ENCODE peak calls at places on chromosomes 6 and 20, in five cellular contexts. One of them, this sample, is unnamed.

GRCh38 chr6:75115501-75115900 is 90.4 kb downstream of the COL12A1 start:
- DNase-seq in natural killer cell: no peak
- DNase-seq in neural crest cell: no peak
- DNase-seq in mucosa of descending colon: no peak
- DNase-seq in stomach: no peak
- DNase-seq in this sample: no peak

GRCh38 chr6:47310131-47310480 is 401 bp upstream of the TNFRSF21 start:
- DNase-seq in mucosa of descending colon: no peak
- DNase-seq in natural killer cell: no peak
- DNase-seq in neural crest cell: no peak
- DNase-seq in stomach: no peak
- DNase-seq in this sample: no peak

GRCh38 chr6:129766959-129767728 is 57.2 kb upstream of the ARHGAP18 start:
- DNase-seq in neural crest cell: peak; percentile 33
- DNase-seq in stomach: peak; percentile 30
- DNase-seq in mucosa of descending colon: no peak
- DNase-seq in natural killer cell: peak; percentile 38
- DNase-seq in this sample: peak; percentile 72

GRCh38 chr20:31570735-31571617 is 34.1 kb upstream of the ID1 start:
- DNase-seq in natural killer cell: no peak
- DNase-seq in neural crest cell: no peak
- DNase-seq in stomach: no peak
- DNase-seq in mucosa of descending colon: no peak
- DNase-seq in this sample: no peak

GRCh38 chr6:22361576-22361975 is 64.7 kb upstream of the PRL start:
- DNase-seq in stomach: no peak
- DNase-seq in natural killer cell: no peak
- DNase-seq in mucosa of descending colon: no peak
- DNase-seq in neural crest cell: no peak
- DNase-seq in this sample: no peak

GRCh38 chr6:128456510-128457244 is 63.7 kb downstream of the PTPRK start:
- DNase-seq in stomach: no peak
- DNase-seq in mucosa of descending colon: no peak
- DNase-seq in natural killer cell: no peak
- DNase-seq in neural crest cell: no peak
- DNase-seq in this sample: no peak

GRCh38 chr20:31474097-31474436 is 860 bp downstream of the DEFB124 start:
- DNase-seq in natural killer cell: no peak
- DNase-seq in stomach: no peak
- DNase-seq in neural crest cell: no peak
- DNase-seq in mucosa of descending colon: no peak
- DNase-seq in this sample: no peak

GRCh38 chr6:14857501-14857900 is 388.4 kb upstream of the JARID2 start:
- DNase-seq in mucosa of descending colon: peak; percentile 64
- DNase-seq in neural crest cell: no peak
- DNase-seq in stomach: peak; percentile 33
- DNase-seq in natural killer cell: peak; percentile 88
- DNase-seq in this sample: no peak

GRCh38 chr20:8151371-8151770 is 19.3 kb downstream of the PLCB1 start:
- DNase-seq in neural crest cell: no peak
- DNase-seq in natural killer cell: no peak
- DNase-seq in stomach: no peak
- DNase-seq in mucosa of descending colon: no peak
- DNase-seq in this sample: no peak

GRCh38 chr6:6131492-6132109 is 124.9 kb upstream of the NRN1 start:
- DNase-seq in natural killer cell: no peak
- DNase-seq in mucosa of descending colon: no peak
- DNase-seq in stomach: no peak
- DNase-seq in neural crest cell: no peak
- DNase-seq in this sample: no peak

GRCh38 chr20:23048283-23049200 is 930 bp downstream of the THBD start:
- DNase-seq in natural killer cell: peak; percentile 28
- DNase-seq in neural crest cell: peak; percentile 14
- DNase-seq in stomach: peak; percentile 79
- DNase-seq in mucosa of descending colon: peak; percentile 77
- DNase-seq in this sample: no peak

GRCh38 chr6:116298968-116299367 is 19.2 kb upstream of the TSPYL1 start:
- DNase-seq in natural killer cell: no peak
- DNase-seq in stomach: no peak
- DNase-seq in mucosa of descending colon: no peak
- DNase-seq in neural crest cell: no peak
- DNase-seq in this sample: no peak

GRCh38 chr6:150939399-150939798 is 73.9 kb downstream of the MTHFD1L start:
- DNase-seq in stomach: no peak
- DNase-seq in natural killer cell: no peak
- DNase-seq in neural crest cell: no peak
- DNase-seq in mucosa of descending colon: no peak
- DNase-seq in this sample: no peak

GRCh38 chr6:33116417-33116816 is 40.6 kb downstream of the HLA-DPB1 start:
- DNase-seq in neural crest cell: no peak
- DNase-seq in mucosa of descending colon: no peak
- DNase-seq in natural killer cell: no peak
- DNase-seq in stomach: no peak
- DNase-seq in this sample: no peak

GRCh38 chr6:32883789-32884188 is 29.8 kb downstream of the PSMB9 start:
- DNase-seq in natural killer cell: no peak
- DNase-seq in mucosa of descending colon: no peak
- DNase-seq in neural crest cell: no peak
- DNase-seq in stomach: no peak
- DNase-seq in this sample: no peak

GRCh38 chr6:71420693-71421328 is 132.2 kb downstream of the OGFRL1 start:
- DNase-seq in natural killer cell: no peak
- DNase-seq in stomach: peak; percentile 95
- DNase-seq in neural crest cell: peak; percentile 84
- DNase-seq in mucosa of descending colon: peak; percentile 88
- DNase-seq in this sample: peak; percentile 94

GRCh38 chr6:35544748-35545361 is 32.2 kb upstream of the TULP1 start:
- DNase-seq in neural crest cell: no peak
- DNase-seq in natural killer cell: no peak
- DNase-seq in mucosa of descending colon: no peak
- DNase-seq in stomach: no peak
- DNase-seq in this sample: no peak

GRCh38 chr20:34874094-34874654 is 1.5 kb upstream of the GGT7 start:
- DNase-seq in natural killer cell: no peak
- DNase-seq in mucosa of descending colon: no peak
- DNase-seq in stomach: peak; percentile 86
- DNase-seq in neural crest cell: peak; percentile 75
- DNase-seq in this sample: no peak

GRCh38 chr6:3209114-3210023 is 18.1 kb downstream of the TUBB2B start:
- DNase-seq in neural crest cell: no peak
- DNase-seq in mucosa of descending colon: peak; percentile 58
- DNase-seq in natural killer cell: no peak
- DNase-seq in stomach: peak; percentile 36
- DNase-seq in this sample: no peak

GRCh38 chr6:142819603-142820335 is 125.2 kb downstream of the HIVEP2 start:
- DNase-seq in mucosa of descending colon: no peak
- DNase-seq in natural killer cell: no peak
- DNase-seq in neural crest cell: no peak
- DNase-seq in stomach: no peak
- DNase-seq in this sample: no peak

GRCh38 chr20:20594171-20594530 is 118.3 kb downstream of the RALGAPA2 start:
- DNase-seq in neural crest cell: no peak
- DNase-seq in stomach: no peak
- DNase-seq in mucosa of descending colon: no peak
- DNase-seq in natural killer cell: no peak
- DNase-seq in this sample: no peak

GRCh38 chr6:52284131-52284459 is 447 bp downstream of the MCM3 start:
- DNase-seq in mucosa of descending colon: no peak
- DNase-seq in stomach: no peak
- DNase-seq in neural crest cell: peak; percentile 71
- DNase-seq in natural killer cell: no peak
- DNase-seq in this sample: no peak

GRCh38 chr20:63215101-63216040 is 560 bp downstream of the YTHDF1 start:
- DNase-seq in natural killer cell: no peak
- DNase-seq in neural crest cell: peak; percentile 35
- DNase-seq in stomach: no peak
- DNase-seq in mucosa of descending colon: no peak
- DNase-seq in this sample: no peak

GRCh38 chr6:99241905-99242534 is 107.5 kb downstream of the FAXC start:
- DNase-seq in stomach: peak; percentile 34
- DNase-seq in natural killer cell: no peak
- DNase-seq in mucosa of descending colon: no peak
- DNase-seq in neural crest cell: peak; percentile 31
- DNase-seq in this sample: no peak

GRCh38 chr6:53727748-53728147 is 62.2 kb upstream of the KLHL31 start:
- DNase-seq in mucosa of descending colon: no peak
- DNase-seq in neural crest cell: no peak
- DNase-seq in stomach: no peak
- DNase-seq in natural killer cell: no peak
- DNase-seq in this sample: no peak

GRCh38 chr6:87907521-87907920 is 140.1 kb upstream of the SPACA1 start:
- DNase-seq in neural crest cell: no peak
- DNase-seq in stomach: no peak
- DNase-seq in natural killer cell: no peak
- DNase-seq in mucosa of descending colon: no peak
- DNase-seq in this sample: no peak

GRCh38 chr20:3890410-3890751 is 1.2 kb downstream of the PANK2 start:
- DNase-seq in stomach: no peak
- DNase-seq in neural crest cell: no peak
- DNase-seq in mucosa of descending colon: no peak
- DNase-seq in natural killer cell: no peak
- DNase-seq in this sample: no peak

GRCh38 chr20:62127799-62128198 is 5.5 kb downstream of the LSM14B start:
- DNase-seq in mucosa of descending colon: no peak
- DNase-seq in neural crest cell: no peak
- DNase-seq in stomach: no peak
- DNase-seq in natural killer cell: no peak
- DNase-seq in this sample: no peak

GRCh38 chr6:46677314-46677654 is 10.4 kb upstream of the TDRD6 start:
- DNase-seq in stomach: no peak
- DNase-seq in mucosa of descending colon: no peak
- DNase-seq in neural crest cell: no peak
- DNase-seq in natural killer cell: no peak
- DNase-seq in this sample: no peak

GRCh38 chr6:92715991-92716390 is 703.4 kb downstream of the EPHA7 start:
- DNase-seq in mucosa of descending colon: no peak
- DNase-seq in neural crest cell: no peak
- DNase-seq in stomach: no peak
- DNase-seq in natural killer cell: no peak
- DNase-seq in this sample: no peak

GRCh38 chr6:149454405-149454848 is 30.4 kb downstream of the ZC3H12D start:
- DNase-seq in natural killer cell: no peak
- DNase-seq in stomach: peak; percentile 96
- DNase-seq in neural crest cell: no peak
- DNase-seq in mucosa of descending colon: peak; percentile 90
- DNase-seq in this sample: no peak

DNA sequence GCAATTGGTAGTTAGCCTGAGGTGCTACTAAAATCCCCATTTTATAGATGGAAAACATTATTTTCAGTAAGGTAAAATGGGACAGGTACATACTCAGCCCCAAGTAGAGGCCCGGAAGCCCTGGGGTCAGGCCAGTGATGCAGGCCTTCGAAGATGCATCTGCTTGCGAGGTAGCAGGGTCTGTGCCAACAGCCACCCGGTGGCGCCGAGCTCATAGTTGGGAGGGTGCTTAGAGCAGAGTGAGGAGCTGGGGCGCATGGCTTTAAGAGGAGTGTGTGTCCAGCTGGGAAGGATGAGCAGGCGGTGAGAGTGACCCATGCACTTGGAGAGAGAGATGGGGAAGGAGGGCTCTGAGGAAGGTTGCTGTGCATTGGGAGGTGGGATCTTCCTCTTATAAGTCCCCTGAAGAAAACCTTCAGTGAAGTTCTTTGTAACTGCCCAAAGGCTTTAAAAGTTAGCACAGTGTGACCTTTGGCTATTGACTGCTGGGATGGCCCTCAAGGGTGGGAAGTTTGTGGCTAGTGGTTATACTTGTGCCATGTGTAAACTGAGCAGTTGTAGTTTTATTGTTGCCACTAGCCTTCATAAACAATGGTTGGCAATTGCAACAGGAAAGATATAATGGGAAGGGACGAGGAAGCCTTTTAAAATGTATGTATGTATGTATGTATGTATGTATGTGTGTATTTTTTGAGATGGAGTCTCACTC is 71.1 kb downstream of the TOX2 start:
- DNase-seq in mucosa of descending colon: no peak
- DNase-seq in natural killer cell: no peak
- DNase-seq in neural crest cell: no peak
- DNase-seq in stomach: no peak
- DNase-seq in this sample: no peak
- TF ChIP-seq CTCF in mucosa of descending colon: no peak
- TF ChIP-seq CTCF in natural killer cell: no peak
- TF ChIP-seq CTCF in neural crest cell: no peak
- TF ChIP-seq CTCF in stomach: no peak
- TF ChIP-seq CTCF in this sample: no peak

DNA sequence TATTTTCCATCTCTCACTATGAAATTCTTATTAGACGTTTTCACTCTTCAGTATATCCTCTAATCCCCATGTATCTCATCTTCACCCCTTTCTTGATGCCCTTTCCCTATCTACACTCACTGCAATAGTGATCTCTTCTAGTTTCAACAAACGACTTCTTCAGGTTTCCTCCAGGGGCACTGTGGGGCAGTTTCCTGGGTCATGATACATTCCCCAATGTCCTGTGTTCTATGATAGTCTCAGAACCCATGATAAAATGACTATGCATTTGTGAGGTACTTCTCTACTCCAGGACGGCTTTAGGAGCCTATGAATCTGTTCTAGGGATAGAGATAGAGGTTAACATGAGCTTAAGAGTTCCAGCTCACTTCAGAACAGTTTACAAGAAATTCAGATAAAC is 183.3 kb downstream of the FOXC1 start:
- DNase-seq in neural crest cell: peak; percentile 23
- DNase-seq in stomach: no peak
- DNase-seq in mucosa of descending colon: no peak
- DNase-seq in natural killer cell: no peak
- DNase-seq in this sample: no peak
- TF ChIP-seq CTCF in neural crest cell: peak; percentile 61
- TF ChIP-seq CTCF in stomach: no peak
- TF ChIP-seq CTCF in mucosa of descending colon: peak; percentile 24
- TF ChIP-seq CTCF in natural killer cell: no peak
- TF ChIP-seq CTCF in this sample: peak; percentile 67

GRCh38 chr20:45441746-45442145 is 25.8 kb downstream of the PIGT start:
- DNase-seq in mucosa of descending colon: no peak
- DNase-seq in natural killer cell: no peak
- DNase-seq in neural crest cell: no peak
- DNase-seq in stomach: no peak
- DNase-seq in this sample: no peak

GRCh38 chr20:45448250-45448649 is 21.3 kb upstream of the WFDC2 start:
- DNase-seq in mucosa of descending colon: no peak
- DNase-seq in neural crest cell: no peak
- DNase-seq in natural killer cell: no peak
- DNase-seq in stomach: no peak
- DNase-seq in this sample: no peak

GRCh38 chr20:45444050-45444449 is 25.5 kb upstream of the WFDC2 start:
- DNase-seq in natural killer cell: no peak
- DNase-seq in stomach: no peak
- DNase-seq in neural crest cell: no peak
- DNase-seq in mucosa of descending colon: no peak
- DNase-seq in this sample: no peak

GRCh38 chr20:45449528-45449927 is 20.0 kb upstream of the WFDC2 start:
- DNase-seq in neural crest cell: no peak
- DNase-seq in mucosa of descending colon: no peak
- DNase-seq in stomach: no peak
- DNase-seq in natural killer cell: no peak
- DNase-seq in this sample: no peak

GRCh38 chr20:45445805-45446562 is 23.6 kb upstream of the WFDC2 start:
- DNase-seq in mucosa of descending colon: no peak
- DNase-seq in natural killer cell: no peak
- DNase-seq in stomach: no peak
- DNase-seq in neural crest cell: peak; percentile 66
- DNase-seq in this sample: no peak
- TF ChIP-seq CTCF in mucosa of descending colon: peak; percentile 14
- TF ChIP-seq CTCF in natural killer cell: peak; percentile 47
- TF ChIP-seq CTCF in stomach: no peak
- TF ChIP-seq CTCF in neural crest cell: peak; percentile 74
- TF ChIP-seq CTCF in this sample: peak; percentile 78

GRCh38 chr20:2195614-2196013 is 94.0 kb downstream of the STK35 start:
- DNase-seq in natural killer cell: no peak
- DNase-seq in mucosa of descending colon: no peak
- DNase-seq in stomach: no peak
- DNase-seq in neural crest cell: no peak
- DNase-seq in this sample: no peak
- TF ChIP-seq CTCF in natural killer cell: no peak
- TF ChIP-seq CTCF in mucosa of descending colon: no peak
- TF ChIP-seq CTCF in stomach: no peak
- TF ChIP-seq CTCF in neural crest cell: no peak
- TF ChIP-seq CTCF in this sample: no peak

This sample was measured in type B pancreatic cell.